ENCODE peak calls at places on chromosomes 4 and X, in five cellular contexts. J is psoas muscle, S is SK-N-SH, K is hepatocyte, Y is left ventricle myocardium inferior. O is an unnamed sample. For H3K4me1, the result is how much of the 10 kb centered on the place peaks cover.

GRCh38 chr4:125677665-125678307 is 363.0 kb downstream of the FAT4 start:
- DNase-seq in J (no peak), K (no peak), Y (no peak), S (no peak), O (no peak)

GRCh38 chrX:46770006-46770816 is 11.3 kb upstream of the SLC9A7 start:
- DNase-seq in S (no peak), K (no peak), Y (no peak), J (no peak), O (no peak)

GRCh38 chrX:1417921-1418875 is 26.3 kb upstream of the SLC25A6 start:
- DNase-seq in S (no peak), K (no peak), J (no peak), Y (no peak), O (no peak)

GRCh38 chr4:84895283-84895682 is 71.2 kb downstream of the WDFY3 start:
- DNase-seq in S (no peak), Y (no peak), K (no peak), J (no peak), O (no peak)

GRCh38 chr4:14529653-14530052 is 472.6 kb upstream of the CPEB2 start:
- DNase-seq in K (peak), J (no peak), Y (no peak), S (no peak), O (no peak)

GRCh38 chrX:23383411-23383810 is 48.8 kb downstream of the PTCHD1 start:
- DNase-seq in S (no peak), K (no peak), J (no peak), Y (no peak), O (no peak)

GRCh38 chr4:167587361-167587760 is 353.1 kb upstream of the SPOCK3 start:
- DNase-seq in K (no peak), J (no peak), S (no peak), Y (no peak), O (no peak)

GRCh38 chr4:64272432-64272831 is 136.8 kb downstream of the TECRL start:
- DNase-seq in J (no peak), S (no peak), Y (peak), K (no peak), O (no peak)

GRCh38 chr4:130689182-130689581 is 1593.2 kb downstream of the C4orf33 start:
- DNase-seq in J (no peak), S (no peak), K (no peak), Y (no peak), O (no peak)

GRCh38 chr4:2835978-2836377 is 7.7 kb upstream of the ADD1 start:
- DNase-seq in Y (peak), J (no peak), S (no peak), K (peak), O (no peak)

GRCh38 chr4:80268936-80269335 is 2.5 kb downstream of the FGF5 start:
- DNase-seq in K (no peak), J (no peak), S (no peak), Y (no peak), O (no peak)

GRCh38 chr4:98473046-98473445 is 185.4 kb downstream of the TSPAN5 start:
- DNase-seq in K (no peak), J (no peak), Y (no peak), S (no peak), O (no peak)

GRCh38 chr4:115366390-115366789 is 253.0 kb upstream of the NDST4 start:
- DNase-seq in S (no peak), K (no peak), J (no peak), Y (no peak), O (no peak)

GRCh38 chr4:158873795-158874359 is 105.1 kb downstream of the FNIP2 start:
- DNase-seq in S (no peak), Y (no peak), K (peak), J (no peak), O (no peak)

GRCh38 chr4:125650557-125650956 is 335.8 kb downstream of the FAT4 start:
- DNase-seq in Y (no peak), J (no peak), K (no peak), S (no peak), O (no peak)

GRCh38 chrX:120452131-120452530 is 17.0 kb downstream of the LAMP2 start:
- DNase-seq in S (peak), J (no peak), K (peak), Y (no peak), O (peak)

GRCh38 chr4:168645933-168646768 is 149.3 kb downstream of the PALLD start:
- DNase-seq in Y (peak), K (peak), S (peak), J (no peak), O (no peak)

GRCh38 chr4:116829187-116829586 is 256.2 kb downstream of the TRAM1L1 start:
- DNase-seq in J (no peak), K (no peak), Y (no peak), S (no peak), O (no peak)

GRCh38 chr4:163384434-163384833 is 40.7 kb downstream of the NPY5R start:
- DNase-seq in J (no peak), S (no peak), Y (no peak), K (no peak), O (no peak)

GRCh38 chr4:26206339-26206738 is 114.5 kb upstream of the RBPJ start:
- DNase-seq in Y (no peak), K (no peak), J (no peak), S (no peak), O (no peak)

GRCh38 chr4:55444822-55445221 is 49.1 kb downstream of the TMEM165 start:
- DNase-seq in S (no peak), Y (no peak), J (no peak), K (no peak), O (no peak)

GRCh38 chr4:111698361-111698760 is 446.9 kb upstream of the FAM241A start:
- DNase-seq in S (no peak), J (no peak), Y (no peak), K (no peak), O (no peak)

GRCh38 chr4:57442834-57443291 is 332.7 kb upstream of the IGFBP7 start:
- DNase-seq in Y (peak), S (peak), J (no peak), K (peak), O (no peak)

GRCh38 chr4:187929024-187929423 is 66.5 kb upstream of the ZFP42 start:
- DNase-seq in S (peak), J (no peak), Y (no peak), K (no peak), O (no peak)

GRCh38 chrX:115372026-115372610 is 82.6 kb downstream of the LUZP4 start:
- DNase-seq in J (no peak), Y (no peak), S (no peak), K (peak), O (no peak)

GRCh38 chrX:44651347-44651746 is 108.7 kb upstream of the FUNDC1 start:
- DNase-seq in S (peak), K (no peak), J (peak), Y (no peak), O (no peak)

GRCh38 chrX:64188901-64189300 is 16.6 kb downstream of the AMER1 start:
- DNase-seq in K (no peak), S (no peak), J (no peak), Y (no peak), O (no peak)

GRCh38 chr4:86910369-86910768 is 18.1 kb upstream of the C4orf36 start:
- DNase-seq in S (no peak), Y (no peak), J (no peak), K (no peak), O (no peak)
- H3K4me1 ChIP-seq in S (under half), Y (under half), J (under half), K (under half), O (under half)

DNA sequence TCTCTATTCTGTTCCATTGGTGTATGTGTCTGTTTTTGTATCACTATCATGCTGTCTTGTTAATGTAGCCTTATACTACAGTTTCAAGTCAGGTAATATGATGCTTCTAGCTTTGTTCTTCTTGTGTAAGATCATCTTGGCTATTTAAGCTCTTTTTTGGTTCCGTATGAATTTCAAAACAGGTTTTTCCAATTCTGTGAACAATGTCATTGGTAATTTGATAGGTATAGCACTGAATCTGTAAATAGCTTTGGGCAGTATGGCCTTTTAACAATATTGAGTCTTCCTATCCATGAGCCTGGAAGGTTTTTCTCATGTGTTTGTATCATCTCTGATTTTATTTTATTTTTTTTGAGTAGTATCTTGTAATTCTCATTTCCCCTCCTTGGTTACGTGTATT is 94.3 kb downstream of the ANAPC10 start:
- DNase-seq in Y (no peak), J (no peak), S (no peak), K (no peak), O (no peak)
- H3K4me3 ChIP-seq in Y (no peak), J (no peak), S (no peak), K (no peak), O (no peak)

GRCh38 chrX:26778320-26778888 is 562.4 kb downstream of the MAGEB5 start:
- DNase-seq in K (no peak), J (no peak), S (no peak), Y (no peak), O (no peak)

GRCh38 chrX:26788402-26788998 is 572.5 kb downstream of the MAGEB5 start:
- DNase-seq in Y (no peak), K (no peak), S (no peak), J (no peak), O (no peak)

DNA sequence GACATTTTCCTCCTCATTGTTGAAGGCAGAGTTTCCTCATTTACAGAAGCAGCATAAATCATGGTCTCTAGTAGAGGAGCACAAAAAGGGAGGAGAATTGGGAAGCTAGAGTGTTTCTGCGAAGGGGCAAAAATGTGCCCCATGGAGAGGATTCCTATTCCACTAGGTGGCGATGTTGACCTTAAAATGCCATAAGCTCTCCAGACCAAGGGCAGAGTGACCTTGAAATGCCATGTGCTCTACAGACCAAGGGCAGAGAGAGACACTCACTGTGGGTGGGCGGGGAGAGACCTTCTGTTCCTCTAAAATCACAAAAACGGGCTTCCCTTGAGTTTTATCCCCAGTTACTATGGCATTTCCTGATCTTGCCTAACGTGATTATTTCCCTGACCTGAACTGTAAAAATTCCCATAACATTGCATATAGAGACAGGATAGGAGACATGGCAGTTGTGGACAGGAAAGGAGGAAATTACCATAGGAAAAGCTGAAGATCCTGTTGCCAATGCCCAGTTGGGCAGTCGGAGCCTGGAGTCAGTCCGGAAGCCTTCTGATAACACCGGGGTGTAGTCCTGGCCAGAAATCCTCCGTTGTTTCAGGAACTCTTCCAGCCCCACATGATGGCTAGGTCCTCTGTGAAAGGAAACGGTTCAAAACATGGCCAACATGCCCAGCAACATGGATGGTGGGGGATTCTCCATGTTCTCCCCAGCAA is 567.7 kb downstream of the MAGEB5 start:
- DNase-seq in K (peak), S (peak), J (no peak), Y (no peak), O (no peak)
- TF ChIP-seq CTCF in K (peak), S (peak), J (peak), Y (peak), O (no peak)

GRCh38 chrX:30005821-30006220 is 209.5 kb upstream of the MAGEB2 start:
- DNase-seq in Y (no peak), S (no peak), J (no peak), K (no peak), O (no peak)
- H3K4me1 ChIP-seq in Y (under half), S (under half), J (under half), K (under half), O (under half)

DNA sequence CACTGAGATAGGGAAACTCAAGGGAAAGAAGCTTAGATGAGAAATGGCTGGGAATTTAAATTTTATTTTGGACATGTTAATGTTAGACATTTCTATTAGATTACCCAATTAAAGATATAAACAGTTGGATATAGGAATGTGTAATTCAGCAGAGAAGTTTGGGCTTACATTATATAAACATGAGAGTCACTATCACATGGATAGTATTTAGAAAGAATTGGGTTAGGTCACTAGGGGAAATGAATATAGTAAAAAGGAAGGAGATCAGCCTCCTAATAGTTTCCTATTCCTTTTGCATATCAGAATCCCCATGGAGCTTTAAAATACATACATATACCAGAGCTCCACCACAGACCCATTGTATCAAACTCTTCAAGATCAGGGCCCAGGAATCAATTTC is 19.6 kb upstream of the CXCL5 start:
- DNase-seq in Y (no peak), S (no peak), J (no peak), K (no peak), O (no peak)
- H3K4me3 ChIP-seq in Y (no peak), S (no peak), J (no peak), K (no peak), O (no peak)

O was measured in ovary.